ENCODE peak calls at places on chromosomes 3 and 15, in ten cellular contexts. U, G, J, C, A, D, T, E, V and F are unnamed samples.

GRCh38 chr15:26091184-26091583 is 228.1 kb upstream of the ATP10A start:
- DNase-seq in J (no peak), E (no peak), D (no peak), C (no peak), V (no peak), U (no peak), T (no peak), G (no peak), A (no peak), F (no peak)

GRCh38 chr3:146209371-146209770 is 41.5 kb downstream of the PLSCR4 start:
- DNase-seq in D (no peak), U (no peak), C (no peak), J (no peak), G (no peak), E (no peak), T (no peak), V (no peak), A (no peak), F (no peak)

GRCh38 chr3:194617827-194618226 is 15.4 kb downstream of the TMEM44 start:
- DNase-seq in G (no peak), C (no peak), A (no peak), V (no peak), E (no peak), J (no peak), T (no peak), D (peak; percentile 45), U (no peak), F (no peak)

GRCh38 chr3:7546219-7546618 is 685.3 kb downstream of the GRM7 start:
- DNase-seq in V (peak; percentile 29), E (no peak), D (peak; percentile 22), J (no peak), T (no peak), U (no peak), C (no peak), G (no peak), A (no peak), F (no peak)

GRCh38 chr15:67105065-67105951 is 39.9 kb downstream of the SMAD3 start:
- DNase-seq in E (no peak), A (no peak), D (peak; percentile 62), U (no peak), V (peak; percentile 75), J (no peak), C (peak; percentile 67), T (no peak), G (peak; percentile 58), F (peak; percentile 85)

GRCh38 chr3:154161806-154162205 is 40.6 kb downstream of the ARHGEF26 start:
- DNase-seq in J (no peak), T (no peak), U (no peak), D (no peak), G (no peak), A (no peak), E (no peak), C (no peak), V (no peak), F (no peak)

GRCh38 chr15:67828969-67829646 is 3.8 kb downstream of the SKOR1 start:
- DNase-seq in A (no peak), G (no peak), T (no peak), J (no peak), C (peak; percentile 61), V (no peak), D (no peak), E (no peak), U (no peak), F (peak; percentile 69)

GRCh38 chr3:180252683-180253082 is 215.9 kb upstream of the PEX5L start:
- DNase-seq in C (no peak), D (no peak), V (no peak), U (no peak), E (no peak), A (no peak), T (no peak), J (no peak), G (no peak), F (no peak)

GRCh38 chr3:168511428-168512014 is 415.8 kb upstream of the GOLIM4 start:
- DNase-seq in T (no peak), G (no peak), E (no peak), U (no peak), C (no peak), D (no peak), J (peak; percentile 12), A (no peak), V (peak; percentile 30), F (no peak)

GRCh38 chr3:87053548-87053947 is 62.6 kb upstream of the VGLL3 start:
- DNase-seq in J (no peak), G (no peak), U (no peak), E (no peak), D (no peak), V (no peak), A (no peak), C (no peak), T (no peak), F (no peak)

GRCh38 chr3:14227866-14228265 is 49.2 kb downstream of the LSM3 start:
- DNase-seq in D (no peak), G (no peak), U (no peak), C (no peak), T (no peak), A (no peak), E (no peak), J (no peak), V (peak; percentile 62), F (no peak)

GRCh38 chr3:97810779-97811390 is 10.9 kb upstream of the CRYBG3 start:
- DNase-seq in D (no peak), V (no peak), G (no peak), J (no peak), C (no peak), E (no peak), A (no peak), T (no peak), U (no peak), F (no peak)

GRCh38 chr3:84961492-84962255 is 2.9 kb downstream of the CADM2 start:
- DNase-seq in A (no peak), D (no peak), C (peak; percentile 69), V (no peak), E (no peak), J (peak; percentile 9), T (no peak), U (no peak), G (no peak), F (no peak)

GRCh38 chr15:44598892-44599291 is 61.9 kb downstream of the EIF3J start:
- DNase-seq in D (no peak), T (no peak), V (no peak), C (no peak), A (no peak), J (no peak), E (no peak), U (no peak), G (no peak), F (no peak)

GRCh38 chr3:136366289-136366688 is 116.1 kb downstream of the PCCB start:
- DNase-seq in J (no peak), E (no peak), C (no peak), D (no peak), T (no peak), U (no peak), V (no peak), A (no peak), G (no peak), F (no peak)

GRCh38 chr3:120816728-120817127 is 74.2 kb downstream of the GTF2E1 start:
- DNase-seq in J (no peak), C (no peak), U (no peak), T (no peak), D (peak; percentile 37), G (no peak), V (no peak), E (no peak), A (no peak), F (no peak)

GRCh38 chr15:50055333-50056278 is 63.4 kb downstream of the ATP8B4 start:
- DNase-seq in U (no peak), C (no peak), J (no peak), V (no peak), T (no peak), G (no peak), A (no peak), E (no peak), D (no peak), F (no peak)
- H3K4me1 ChIP-seq in U (no peaks in the 10 kb centered on the region), C (peaks cover 4% of the 10 kb centered on the region), J (no peaks in the 10 kb centered on the region), V (no peaks in the 10 kb centered on the region), T (no peaks in the 10 kb centered on the region), G (peaks cover 43% of the 10 kb centered on the region), A (no peaks in the 10 kb centered on the region), E (no peaks in the 10 kb centered on the region), D (no peaks in the 10 kb centered on the region), F (no peaks in the 10 kb centered on the region)

DNA sequence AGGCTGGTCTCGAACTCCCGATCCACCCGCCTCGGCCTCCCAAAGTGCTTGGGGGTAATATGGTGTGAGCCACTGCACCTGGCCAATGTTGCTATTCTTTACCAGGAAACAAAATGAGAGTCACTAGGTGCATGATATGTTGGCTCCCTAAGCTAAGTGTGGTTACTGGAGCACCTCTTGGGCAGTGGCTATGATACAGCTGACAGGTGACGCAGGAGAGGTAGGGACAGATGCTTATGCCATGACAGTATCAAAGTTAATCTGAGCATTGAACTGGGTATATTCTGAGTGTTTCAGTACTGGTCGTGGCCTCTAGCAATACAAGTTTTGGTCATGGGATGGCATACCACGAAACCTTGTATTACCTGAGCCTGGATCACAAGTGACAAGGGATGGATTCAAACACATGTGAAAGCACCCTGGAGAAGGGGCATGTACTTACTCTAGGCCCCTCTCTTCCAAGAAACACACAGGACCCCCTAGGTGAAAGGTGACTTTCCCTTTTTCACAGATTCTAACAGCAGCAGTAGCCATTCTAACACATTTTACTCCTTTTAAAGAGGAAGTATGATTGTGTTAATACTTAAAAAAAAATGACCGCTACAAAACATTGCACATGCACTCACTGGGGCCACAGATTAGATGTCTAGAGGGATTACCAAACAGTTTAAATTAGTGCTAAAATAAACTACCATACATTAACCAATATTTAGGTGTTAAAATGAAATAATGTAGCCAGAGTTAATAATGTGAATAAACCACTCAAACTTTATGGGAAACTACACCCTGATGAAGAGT is 467.3 kb downstream of the SHQ1 start:
- DNase-seq in J (no peak), G (no peak), A (no peak), T (no peak), D (no peak), E (no peak), V (no peak), U (no peak), C (no peak), F (no peak)
- H3K27ac ChIP-seq in J (no peak overlapping the region), G (peak overlapping the region; percentile 65), A (no peak overlapping the region), T (no peak overlapping the region), D (no peak overlapping the region), E (no peak overlapping the region), V (no peak overlapping the region), U (no peak overlapping the region), C (peak overlapping the region; percentile 76), F (no peak overlapping the region)

GRCh38 chr3:112778298-112779008 is 68.2 kb downstream of the CD200R1L start:
- DNase-seq in V (no peak), J (no peak), D (no peak), U (no peak), C (no peak), T (no peak), E (no peak), A (no peak), G (no peak), F (no peak)
- H3K4me3 ChIP-seq in V (no peak overlapping the region), J (no peak overlapping the region), D (no peak overlapping the region), U (no peak overlapping the region), C (no peak overlapping the region), T (no peak overlapping the region), E (no peak overlapping the region), A (no peak overlapping the region), G (no peak overlapping the region), F (no peak overlapping the region)

DNA sequence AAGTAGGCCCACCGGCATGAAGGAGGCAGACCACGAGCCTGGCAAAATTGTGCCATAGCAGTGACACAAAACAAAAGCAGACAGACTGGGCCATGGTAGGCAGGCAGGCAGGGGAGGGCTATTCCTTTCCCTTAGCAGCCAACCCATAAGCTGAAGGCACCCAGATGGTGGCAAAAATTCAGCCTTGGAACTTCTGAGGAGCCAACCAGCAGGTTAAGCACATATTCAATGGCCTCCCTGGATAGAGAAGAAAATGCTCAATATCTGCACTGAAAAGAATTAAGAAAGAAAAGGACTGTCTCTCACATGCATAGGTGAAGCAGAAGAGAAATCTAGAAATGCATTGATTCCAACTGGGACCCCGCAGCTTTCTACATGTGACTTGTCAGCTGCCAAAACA is 2.8 kb downstream of the PRICKLE2 start:
- DNase-seq in T (no peak), U (no peak), E (no peak), J (no peak), C (no peak), A (no peak), G (no peak), D (no peak), V (no peak), F (no peak)
- H3K4me1 ChIP-seq in T (no peaks in the 10 kb centered on the region), U (no peaks in the 10 kb centered on the region), E (peaks cover 25% of the 10 kb centered on the region), J (peaks cover 23% of the 10 kb centered on the region), C (peaks cover 12% of the 10 kb centered on the region), A (no peaks in the 10 kb centered on the region), G (peaks cover 71% of the 10 kb centered on the region), D (peaks cover 6% of the 10 kb centered on the region), V (peaks cover 9% of the 10 kb centered on the region), F (peaks cover 2% of the 10 kb centered on the region)